ENCODE peak calls at places on chromosomes 3 and 15, in four cellular contexts. One of them, this sample, is unnamed.

GRCh38 chr3:105166893-105167292 is 199.8 kb upstream of the ALCAM start:
- DNase-seq in Caco-2: no peak
- DNase-seq in T-cell: no peak
- DNase-seq in naive thymus-derived CD8-positive, alpha-beta T cell: no peak
- DNase-seq in this sample: no peak

GRCh38 chr15:32909431-32909830 is 191.6 kb downstream of the GREM1 start:
- DNase-seq in T-cell: no peak
- DNase-seq in naive thymus-derived CD8-positive, alpha-beta T cell: no peak
- DNase-seq in Caco-2: no peak
- DNase-seq in this sample: no peak

GRCh38 chr15:57259511-57260143 is 116.7 kb upstream of the CGNL1 start:
- DNase-seq in T-cell: no peak
- DNase-seq in Caco-2: no peak
- DNase-seq in naive thymus-derived CD8-positive, alpha-beta T cell: no peak
- DNase-seq in this sample: peak

GRCh38 chr15:96374494-96374893 is 44.0 kb downstream of the NR2F2 start:
- DNase-seq in T-cell: no peak
- DNase-seq in naive thymus-derived CD8-positive, alpha-beta T cell: no peak
- DNase-seq in Caco-2: no peak
- DNase-seq in this sample: no peak

GRCh38 chr3:72137865-72138861 is 353.2 kb upstream of the PROK2 start:
- DNase-seq in T-cell: no peak
- DNase-seq in Caco-2: no peak
- DNase-seq in naive thymus-derived CD8-positive, alpha-beta T cell: no peak
- DNase-seq in this sample: no peak

GRCh38 chr15:70235347-70235746 is 137.6 kb upstream of the TLE3 start:
- DNase-seq in Caco-2: no peak
- DNase-seq in T-cell: no peak
- DNase-seq in naive thymus-derived CD8-positive, alpha-beta T cell: no peak
- DNase-seq in this sample: no peak

GRCh38 chr3:13009946-13010315 is 63.3 kb downstream of the IQSEC1 start:
- DNase-seq in Caco-2: no peak
- DNase-seq in naive thymus-derived CD8-positive, alpha-beta T cell: no peak
- DNase-seq in T-cell: no peak
- DNase-seq in this sample: no peak

GRCh38 chr3:122178711-122179110 is 4.8 kb upstream of the CASR start:
- DNase-seq in Caco-2: no peak
- DNase-seq in naive thymus-derived CD8-positive, alpha-beta T cell: no peak
- DNase-seq in T-cell: no peak
- DNase-seq in this sample: no peak

This sample was measured in NCI-H510A treated with DMSO at 0.1 percent for 48 hours.